ENCODE peak calls at places on chromosomes 12 and 14, in six cellular contexts. C is WTC11, W is HepG2, P is GM12878, B is K562, S is H1. U is an unnamed sample.

GRCh38 chr12:19010087-19010486 is 119.4 kb upstream of the PLEKHA5 start:
- DNase-seq in C (no peak), W (peak), P (no peak), B (no peak), S (no peak), U (no peak)

GRCh38 chr14:34930591-34931069 is 52.2 kb upstream of the SRP54 start:
- DNase-seq in C (no peak), W (no peak), P (peak), B (no peak), S (no peak), U (no peak)

GRCh38 chr12:102781117-102781516 is 135.9 kb downstream of the PAH start:
- DNase-seq in C (no peak), W (no peak), P (no peak), B (no peak), S (no peak), U (no peak)

GRCh38 chr12:89745286-89745685 is 36.6 kb upstream of the ATP2B1 start:
- DNase-seq in C (no peak), W (no peak), P (no peak), B (no peak), S (no peak), U (no peak)

GRCh38 chr14:99672506-99673327 is 11.4 kb upstream of the CYP46A1 start:
- DNase-seq in C (no peak), W (no peak), P (no peak), B (peak), S (no peak), U (peak)

GRCh38 chr14:66709292-66709691 is 201.3 kb downstream of the GPHN start:
- DNase-seq in C (no peak), W (peak), P (no peak), B (no peak), S (no peak), U (no peak)

GRCh38 chr12:33455096-33455495 is 15.5 kb upstream of the SYT10 start:
- DNase-seq in C (no peak), W (no peak), P (no peak), B (no peak), S (no peak), U (no peak)

GRCh38 chr14:20262642-20263128 is 23.6 kb downstream of the OR11H4 start:
- DNase-seq in C (no peak), W (no peak), P (peak), B (no peak), S (no peak), U (peak)

GRCh38 chr14:76957224-76957881 is 71.2 kb downstream of the IRF2BPL start:
- DNase-seq in C (no peak), W (no peak), P (no peak), B (no peak), S (no peak), U (no peak)

GRCh38 chr12:130073721-130074120 is 88.5 kb upstream of the FZD10 start:
- DNase-seq in C (no peak), W (no peak), P (no peak), B (no peak), S (no peak), U (no peak)

GRCh38 chr12:89245090-89245489 is 107.2 kb downstream of the DUSP6 start:
- DNase-seq in C (no peak), W (no peak), P (no peak), B (no peak), S (no peak), U (peak)

GRCh38 chr14:71799831-71800230 is 132.4 kb upstream of the RGS6 start:
- DNase-seq in C (no peak), W (no peak), P (no peak), B (no peak), S (no peak), U (no peak)

GRCh38 chr12:1741154-1741949 is 50.5 kb downstream of the ADIPOR2 start:
- DNase-seq in C (no peak), W (peak), P (no peak), B (no peak), S (no peak), U (no peak)

GRCh38 chr14:75610839-75611238 is 32.4 kb downstream of the FLVCR2 start:
- DNase-seq in C (no peak), W (no peak), P (no peak), B (no peak), S (no peak), U (no peak)

GRCh38 chr12:7542813-7543212 is 39.2 kb upstream of the CD163 start:
- DNase-seq in C (no peak), W (no peak), P (no peak), B (no peak), S (no peak), U (no peak)

GRCh38 chr12:28017126-28017872 is 44.8 kb upstream of the PTHLH start:
- DNase-seq in C (no peak), W (no peak), P (no peak), B (no peak), S (no peak), U (no peak)

GRCh38 chr12:99752740-99753139 is 105.2 kb downstream of the GARIN6 start:
- DNase-seq in C (no peak), W (no peak), P (no peak), B (no peak), S (no peak), U (no peak)

GRCh38 chr12:76399040-76399439 is 50.8 kb upstream of the BBS10 start:
- DNase-seq in C (no peak), W (no peak), P (no peak), B (no peak), S (no peak), U (no peak)

GRCh38 chr12:101231626-101232025 is 21.6 kb upstream of the SLC5A8 start:
- DNase-seq in C (no peak), W (no peak), P (no peak), B (no peak), S (no peak), U (no peak)

GRCh38 chr12:68779280-68779679 is 28.7 kb upstream of the MDM2 start:
- DNase-seq in C (no peak), W (no peak), P (no peak), B (no peak), S (no peak), U (no peak)

GRCh38 chr12:117967512-117967911 is 1.3 kb downstream of the KSR2 start:
- DNase-seq in C (no peak), W (no peak), P (no peak), B (no peak), S (no peak), U (peak)

GRCh38 chr12:57591567-57592325 is 754 bp downstream of the PIP4K2C start:
- DNase-seq in C (no peak), W (no peak), P (no peak), B (peak), S (no peak), U (peak)

GRCh38 chr12:10726945-10727344 is 3.8 kb upstream of the YBX3 start:
- DNase-seq in C (no peak), W (no peak), P (no peak), B (no peak), S (no peak), U (no peak)

GRCh38 chr12:69425417-69425816 is 44.8 kb upstream of the FRS2 start:
- DNase-seq in C (no peak), W (no peak), P (no peak), B (peak), S (no peak), U (no peak)

GRCh38 chr14:55845963-55846851 is 266.2 kb downstream of the KTN1 start:
- DNase-seq in C (no peak), W (peak), P (no peak), B (peak), S (no peak), U (no peak)

GRCh38 chr14:52862652-52863338 is 71.4 kb upstream of the GNPNAT1 start:
- DNase-seq in C (no peak), W (no peak), P (no peak), B (no peak), S (no peak), U (no peak)

GRCh38 chr12:25655702-25656101 is 102.6 kb upstream of the LMNTD1 start:
- DNase-seq in C (no peak), W (no peak), P (no peak), B (no peak), S (no peak), U (no peak)

DNA sequence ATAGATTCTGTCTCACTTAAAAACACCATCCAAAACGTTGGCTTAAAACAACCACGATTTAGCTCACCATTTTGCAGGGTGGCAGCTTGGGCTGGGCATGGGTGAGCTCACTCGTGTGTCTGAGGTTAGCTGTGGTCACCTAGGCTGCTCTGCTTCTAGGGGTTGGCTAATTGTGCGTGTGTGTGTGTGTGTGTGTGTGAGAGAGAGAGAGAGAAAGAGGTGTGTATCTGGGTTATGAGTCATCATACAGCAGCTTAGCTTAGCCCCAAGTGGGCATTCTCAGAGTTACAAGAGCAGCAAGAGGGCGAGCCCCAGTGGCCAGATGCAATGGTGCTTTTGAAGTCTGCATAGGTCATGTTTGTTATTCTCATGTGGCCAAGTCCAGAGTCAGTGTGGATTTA is 6.0 kb downstream of the FBXW8 start:
- DNase-seq in C (no peak), W (peak), P (peak), B (peak), S (no peak), U (peak)
- TF ChIP-seq CREB1 in C (no peak), W (peak), P (peak), B (peak), S (no peak), U (no peak)

DNA sequence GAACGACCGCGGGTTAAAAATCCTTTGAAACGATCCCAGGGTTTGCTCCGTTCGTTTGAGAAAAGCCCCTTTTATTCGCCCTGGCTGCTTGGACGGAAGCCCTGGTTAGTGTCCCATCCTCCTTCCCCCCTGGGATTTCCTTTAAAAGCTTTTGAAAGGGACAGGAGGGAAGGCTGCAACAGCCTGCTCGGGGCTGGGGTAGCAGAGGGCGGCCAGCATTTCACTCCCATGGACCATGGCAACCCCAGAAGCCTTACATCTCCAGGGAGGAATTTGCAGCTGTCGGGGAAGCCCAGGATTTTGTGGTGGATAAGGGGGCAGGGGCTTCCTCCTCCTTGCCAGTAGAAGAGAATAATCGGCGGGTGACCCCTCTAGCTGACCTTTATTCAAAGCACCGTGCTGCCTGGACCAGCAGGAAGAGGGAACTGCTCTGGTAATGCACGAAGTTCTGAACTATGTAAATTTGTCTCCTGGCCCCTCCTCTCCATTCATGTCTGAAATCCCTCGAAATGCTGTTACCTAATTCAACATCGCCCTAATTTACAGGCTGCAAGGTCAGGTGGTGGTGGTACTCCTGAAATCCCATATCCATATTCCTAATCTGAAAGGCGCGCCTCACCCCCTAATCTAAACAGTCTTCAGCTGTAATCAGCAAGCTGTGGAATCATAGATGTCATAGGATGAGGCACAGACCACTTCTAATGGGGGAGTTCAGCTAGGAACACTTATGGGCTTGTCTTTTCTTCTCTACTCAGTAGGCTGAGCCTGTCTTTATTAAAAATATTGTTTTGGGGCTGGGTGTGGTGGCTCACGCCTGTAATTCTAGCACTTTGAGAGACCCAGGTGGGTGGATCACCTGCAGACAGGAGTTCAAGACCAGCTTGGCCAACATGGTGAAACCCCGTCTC is 1.0 kb upstream of the CLIP1 start:
- DNase-seq in C (peak), W (peak), P (no peak), B (no peak), S (no peak), U (peak)
- TF ChIP-seq CREB1 in C (no peak), W (no peak), P (no peak), B (no peak), S (no peak), U (no peak)

DNA sequence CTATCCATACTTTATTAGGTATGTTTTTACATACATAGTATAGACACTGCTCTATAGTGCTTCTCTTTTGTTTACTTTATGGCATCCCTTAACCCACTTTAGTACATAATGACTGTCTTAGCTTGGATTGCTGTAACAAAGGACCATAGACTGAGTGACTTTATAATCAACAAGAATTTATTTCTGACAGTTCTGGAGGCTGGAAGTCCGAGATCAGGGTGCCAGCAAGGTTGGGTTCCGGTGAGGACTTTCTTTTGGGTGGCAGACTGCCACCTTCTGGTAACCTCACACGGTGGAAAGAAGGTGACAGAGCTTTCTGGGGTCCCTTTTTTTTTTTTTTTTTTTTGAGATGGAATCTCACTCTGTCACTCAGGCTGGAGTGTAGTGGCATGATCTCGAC is 48.6 kb upstream of the PPM1H start:
- DNase-seq in C (peak), W (peak), P (no peak), B (no peak), S (peak), U (peak)
- TF ChIP-seq CREB1 in C (no peak), W (no peak), P (no peak), B (no peak), S (no peak), U (no peak)

GRCh38 chr14:58750321-58751269 is 112.8 kb downstream of the DACT1 start:
- DNase-seq in C (no peak), W (no peak), P (no peak), B (no peak), S (no peak), U (no peak)

GRCh38 chr14:58755026-58755929 is 117.5 kb downstream of the DACT1 start:
- DNase-seq in C (no peak), W (no peak), P (no peak), B (no peak), S (no peak), U (peak)

GRCh38 chr14:58751788-58752187 is 114.0 kb downstream of the DACT1 start:
- DNase-seq in C (no peak), W (no peak), P (no peak), B (no peak), S (no peak), U (no peak)

GRCh38 chr14:58752280-58752679 is 114.5 kb downstream of the DACT1 start:
- DNase-seq in C (no peak), W (no peak), P (no peak), B (no peak), S (no peak), U (no peak)

DNA sequence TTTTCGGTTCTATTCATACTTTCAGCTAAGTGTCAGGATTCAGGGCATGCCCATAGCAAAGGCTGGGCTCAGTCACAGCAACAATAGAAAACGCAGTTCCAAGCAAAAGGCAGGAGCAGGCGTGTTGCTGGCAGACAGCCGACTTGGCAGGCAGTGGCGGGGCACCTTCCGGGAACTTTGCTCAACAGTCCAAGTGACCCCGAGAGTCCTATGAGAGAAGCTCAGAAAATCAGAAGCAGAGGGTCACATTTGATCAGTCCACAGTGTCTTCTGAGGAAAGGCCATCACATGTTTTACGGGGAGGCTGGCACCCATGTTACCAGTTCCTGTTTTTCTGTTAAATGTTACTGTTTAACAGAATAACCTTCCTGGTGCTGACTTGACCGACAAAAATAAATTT is 115.0 kb downstream of the DACT1 start:
- DNase-seq in C (no peak), W (peak), P (no peak), B (no peak), S (no peak), U (no peak)
- TF ChIP-seq CREB1 in C (no peak), W (no peak), P (no peak), B (no peak), S (no peak), U (no peak)

GRCh38 chr12:14588571-14588970 is 20.9 kb upstream of the PLBD1 start:
- DNase-seq in C (no peak), W (no peak), P (no peak), B (no peak), S (no peak), U (no peak)

DNA sequence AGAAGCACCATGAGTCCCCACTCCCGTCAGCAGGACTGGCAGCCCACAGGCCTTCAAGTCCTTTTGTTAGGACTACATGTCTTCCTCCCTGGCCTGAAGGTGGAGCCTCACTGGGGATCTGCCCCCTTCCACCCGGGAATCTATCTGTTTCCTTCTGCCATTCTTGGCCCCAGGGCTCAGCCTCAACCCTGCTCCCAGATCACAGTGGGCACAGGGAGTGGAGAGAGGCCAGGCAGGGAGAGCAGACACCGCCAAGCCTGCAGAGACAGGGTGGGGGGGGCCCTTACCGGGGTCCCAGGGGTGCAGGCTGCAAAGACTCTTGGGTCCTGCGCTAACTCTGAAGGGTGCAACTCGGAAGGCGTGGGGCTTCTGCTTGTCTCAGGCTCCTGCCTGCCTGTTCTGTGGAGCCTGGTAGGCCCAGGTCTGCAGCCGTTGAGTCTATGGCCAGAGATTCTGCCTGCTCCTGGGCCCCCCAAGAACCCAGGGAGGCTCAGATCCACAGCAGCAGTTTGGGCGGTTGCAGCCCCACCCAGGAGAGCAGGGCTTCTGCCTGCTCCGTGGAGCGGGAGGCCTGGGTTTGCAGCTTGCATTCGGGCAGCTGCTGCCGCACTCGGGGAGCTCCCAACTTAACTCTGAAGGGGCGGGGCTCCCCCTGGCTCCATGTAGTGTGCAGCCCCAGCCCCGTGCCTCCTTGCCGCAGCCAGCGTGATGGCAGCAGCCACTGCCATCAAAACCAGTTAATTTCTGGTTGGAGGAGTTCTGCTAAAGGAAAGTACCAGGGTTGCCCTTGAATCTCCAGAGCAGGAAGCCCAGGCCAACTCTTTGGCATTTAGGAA is 21.7 kb upstream of the PLBD1 start:
- DNase-seq in C (peak), W (no peak), P (no peak), B (no peak), S (no peak), U (peak)
- TF ChIP-seq CREB1 in C (no peak), W (no peak), P (no peak), B (no peak), S (no peak), U (no peak)

GRCh38 chr12:87509233-87509820 is 519.9 kb downstream of the C12orf50 start:
- DNase-seq in C (no peak), W (no peak), P (no peak), B (no peak), S (no peak), U (peak)
- TF ChIP-seq CREB1 in C (no peak), W (no peak), P (no peak), B (no peak), S (no peak), U (no peak)

U was measured in GM23338.